ENCODE peak calls at places on chromosomes 11 and 22, in six cellular contexts. L, K, G, B, U and V are unnamed samples.

GRCh38 chr11:61041755-61042518 is 60.4 kb upstream of the CD5 start:
- DNase-seq in K (no peak), U (no peak), G (no peak), L (no peak), B (peak), V (peak)

GRCh38 chr22:45208993-45209838 is 31.5 kb downstream of the KIAA0930 start:
- DNase-seq in B (peak), G (peak), K (peak), U (peak), L (peak), V (peak)

GRCh38 chr22:31210830-31211503 is 1.1 kb upstream of the LIMK2 start:
- DNase-seq in B (peak), G (peak), L (peak), K (no peak), U (no peak), V (no peak)

GRCh38 chr11:11422291-11423128 is 69.5 kb upstream of the CSNK2A3 start:
- DNase-seq in U (peak), G (no peak), L (no peak), B (no peak), K (no peak), V (no peak)

GRCh38 chr11:106231591-106231990 is 154.1 kb downstream of the AASDHPPT start:
- DNase-seq in B (no peak), U (no peak), K (no peak), G (peak), L (no peak), V (no peak)

GRCh38 chr11:130908770-130909625 is 7.3 kb downstream of the SNX19 start:
- DNase-seq in B (no peak), U (no peak), L (peak), K (no peak), G (peak), V (no peak)

GRCh38 chr11:111936045-111936400 is 1.1 kb upstream of the DIXDC1 start:
- DNase-seq in G (no peak), K (no peak), U (no peak), B (no peak), L (no peak), V (no peak)

GRCh38 chr11:118592616-118593367 is 14.6 kb upstream of the PHLDB1 start:
- DNase-seq in L (no peak), U (no peak), B (no peak), K (no peak), G (no peak), V (no peak)

GRCh38 chr22:25061605-25062377 is 109.3 kb downstream of the KIAA1671 start:
- DNase-seq in L (no peak), G (no peak), U (no peak), B (no peak), K (no peak), V (no peak)

GRCh38 chr22:17201285-17201945 is 17.8 kb downstream of the ADA2 start:
- DNase-seq in B (no peak), L (no peak), K (no peak), G (peak), U (no peak), V (no peak)

GRCh38 chr11:70400643-70401042 is 2.3 kb downstream of the CTTN start:
- DNase-seq in U (no peak), G (no peak), L (no peak), K (no peak), B (no peak), V (no peak)

GRCh38 chr11:8744423-8744822 is 61.8 kb downstream of the RPL27A start:
- DNase-seq in U (no peak), B (no peak), G (no peak), L (no peak), K (no peak), V (no peak)

GRCh38 chr11:94650756-94651155 is 83.6 kb downstream of the PIWIL4 start:
- DNase-seq in L (peak), U (no peak), K (no peak), B (no peak), G (peak), V (no peak)

GRCh38 chr11:119671561-119672015 is 57.4 kb downstream of the NECTIN1 start:
- DNase-seq in B (no peak), U (peak), K (no peak), G (peak), L (peak), V (no peak)

GRCh38 chr22:19640306-19640705 is 74.0 kb upstream of the SEPTIN5 start:
- DNase-seq in L (no peak), K (no peak), G (no peak), U (no peak), B (no peak), V (no peak)

GRCh38 chr11:28983780-28984179 is 875.6 kb downstream of the METTL15 start:
- DNase-seq in L (no peak), U (peak), B (no peak), K (no peak), G (no peak), V (no peak)

GRCh38 chr11:57936050-57936418 is 87.6 kb upstream of the OR9Q1 start:
- DNase-seq in K (no peak), G (no peak), U (no peak), B (no peak), L (no peak), V (no peak)

GRCh38 chr22:40400173-40400572 is 29.8 kb downstream of the SGSM3 start:
- DNase-seq in K (no peak), G (no peak), B (peak), U (no peak), L (no peak), V (no peak)

GRCh38 chr11:89168396-89168795 is 9.3 kb upstream of the TYR start:
- DNase-seq in K (no peak), G (no peak), B (no peak), L (peak), U (no peak), V (no peak)

GRCh38 chr11:75468534-75469340 is 35.7 kb upstream of the KLHL35 start:
- DNase-seq in G (peak), U (no peak), L (no peak), K (no peak), B (no peak), V (no peak)

GRCh38 chr22:24474221-24474620 is 20.9 kb upstream of the UPB1 start:
- DNase-seq in B (no peak), L (peak), G (peak), K (no peak), U (no peak), V (no peak)

GRCh38 chr11:31450841-31451240 is 58.6 kb downstream of the IMMP1L start:
- DNase-seq in G (no peak), B (no peak), L (no peak), U (no peak), K (no peak), V (no peak)

GRCh38 chr22:35587447-35587870 is 29.7 kb downstream of the MB start:
- DNase-seq in B (no peak), K (no peak), G (no peak), U (no peak), L (no peak), V (no peak)

GRCh38 chr11:63870351-63871197 is 31.7 kb downstream of the MARK2 start:
- DNase-seq in L (no peak), G (peak), B (no peak), U (no peak), K (no peak), V (no peak)

GRCh38 chr11:61293869-61294716 is 1.0 kb downstream of the VWCE start:
- DNase-seq in L (peak), K (no peak), U (peak), B (peak), G (peak), V (no peak)

GRCh38 chr11:125057370-125058060 is 5.6 kb upstream of the SLC37A2 start:
- DNase-seq in G (no peak), K (no peak), U (no peak), L (no peak), B (no peak), V (no peak)

GRCh38 chr22:32204211-32204855 is 540 bp downstream of the RFPL2 start:
- DNase-seq in B (peak), U (peak), G (no peak), K (peak), L (no peak), V (no peak)

GRCh38 chr11:127875076-127875475 is 712.3 kb downstream of the ETS1 start:
- DNase-seq in G (no peak), K (no peak), B (no peak), L (no peak), U (no peak), V (no peak)

GRCh38 chr11:9138612-9139579 is 47.5 kb upstream of the SCUBE2 start:
- DNase-seq in K (no peak), G (peak), L (peak), B (peak), U (peak), V (peak)